ENCODE peak calls at places on chromosomes 12 and 14, in seven cellular contexts. One of them, this sample, is unnamed.

GRCh38 chr12:28223853-28224252 is 33.6 kb downstream of the CCDC91 start:
- DNase-seq in HS-5: no peak
- DNase-seq in NCI-H1105 treated with DMSO at 0.1 percent for 48 hours: no peak
- DNase-seq in activated naive CD4-positive, alpha-beta T cell: no peak
- DNase-seq in neural progenitor cell: no peak
- DNase-seq in substantia nigra: no peak
- DNase-seq in dorsolateral prefrontal cortex: no peak
- DNase-seq in this sample: no peak

GRCh38 chr12:83322816-83323215 is 636.1 kb downstream of the TMTC2 start:
- DNase-seq in NCI-H1105 treated with DMSO at 0.1 percent for 48 hours: peak
- DNase-seq in neural progenitor cell: no peak
- DNase-seq in activated naive CD4-positive, alpha-beta T cell: no peak
- DNase-seq in HS-5: no peak
- DNase-seq in dorsolateral prefrontal cortex: no peak
- DNase-seq in substantia nigra: no peak
- DNase-seq in this sample: no peak

GRCh38 chr12:90729741-90730140 is 225.2 kb downstream of the CCER1 start:
- DNase-seq in HS-5: no peak
- DNase-seq in NCI-H1105 treated with DMSO at 0.1 percent for 48 hours: no peak
- DNase-seq in substantia nigra: no peak
- DNase-seq in neural progenitor cell: no peak
- DNase-seq in activated naive CD4-positive, alpha-beta T cell: no peak
- DNase-seq in dorsolateral prefrontal cortex: no peak
- DNase-seq in this sample: no peak

GRCh38 chr12:123713398-123714301 is 1.5 kb downstream of the ATP6V0A2 start:
- DNase-seq in neural progenitor cell: no peak
- DNase-seq in activated naive CD4-positive, alpha-beta T cell: no peak
- DNase-seq in substantia nigra: no peak
- DNase-seq in HS-5: no peak
- DNase-seq in NCI-H1105 treated with DMSO at 0.1 percent for 48 hours: no peak
- DNase-seq in dorsolateral prefrontal cortex: no peak
- DNase-seq in this sample: no peak

GRCh38 chr14:94051115-94051514 is 25.0 kb downstream of the OTUB2 start:
- DNase-seq in substantia nigra: peak
- DNase-seq in activated naive CD4-positive, alpha-beta T cell: no peak
- DNase-seq in HS-5: no peak
- DNase-seq in dorsolateral prefrontal cortex: peak
- DNase-seq in NCI-H1105 treated with DMSO at 0.1 percent for 48 hours: no peak
- DNase-seq in neural progenitor cell: peak
- DNase-seq in this sample: no peak

GRCh38 chr12:111758120-111758561 is 8.6 kb upstream of the ALDH2 start:
- DNase-seq in HS-5: no peak
- DNase-seq in NCI-H1105 treated with DMSO at 0.1 percent for 48 hours: no peak
- DNase-seq in activated naive CD4-positive, alpha-beta T cell: no peak
- DNase-seq in dorsolateral prefrontal cortex: no peak
- DNase-seq in substantia nigra: no peak
- DNase-seq in neural progenitor cell: peak
- DNase-seq in this sample: no peak

GRCh38 chr14:64758025-64758521 is 53.8 kb downstream of the PLEKHG3 start:
- DNase-seq in activated naive CD4-positive, alpha-beta T cell: no peak
- DNase-seq in NCI-H1105 treated with DMSO at 0.1 percent for 48 hours: no peak
- DNase-seq in dorsolateral prefrontal cortex: no peak
- DNase-seq in HS-5: no peak
- DNase-seq in neural progenitor cell: no peak
- DNase-seq in substantia nigra: no peak
- DNase-seq in this sample: no peak

GRCh38 chr14:91327201-91327600 is 82.7 kb upstream of the GPR68 start:
- DNase-seq in neural progenitor cell: no peak
- DNase-seq in substantia nigra: no peak
- DNase-seq in dorsolateral prefrontal cortex: no peak
- DNase-seq in NCI-H1105 treated with DMSO at 0.1 percent for 48 hours: no peak
- DNase-seq in activated naive CD4-positive, alpha-beta T cell: no peak
- DNase-seq in HS-5: no peak
- DNase-seq in this sample: no peak

GRCh38 chr12:93317227-93317626 is 60.5 kb upstream of the NUDT4 start:
- DNase-seq in dorsolateral prefrontal cortex: no peak
- DNase-seq in neural progenitor cell: no peak
- DNase-seq in activated naive CD4-positive, alpha-beta T cell: no peak
- DNase-seq in HS-5: no peak
- DNase-seq in NCI-H1105 treated with DMSO at 0.1 percent for 48 hours: no peak
- DNase-seq in substantia nigra: no peak
- DNase-seq in this sample: no peak

GRCh38 chr12:124507188-124508109 is 60.0 kb downstream of the NCOR2 start:
- DNase-seq in neural progenitor cell: peak
- DNase-seq in dorsolateral prefrontal cortex: no peak
- DNase-seq in NCI-H1105 treated with DMSO at 0.1 percent for 48 hours: no peak
- DNase-seq in activated naive CD4-positive, alpha-beta T cell: no peak
- DNase-seq in substantia nigra: no peak
- DNase-seq in HS-5: no peak
- DNase-seq in this sample: no peak

GRCh38 chr12:9646794-9647622 is 22.5 kb upstream of the CLEC2D start:
- DNase-seq in activated naive CD4-positive, alpha-beta T cell: no peak
- DNase-seq in dorsolateral prefrontal cortex: no peak
- DNase-seq in HS-5: peak
- DNase-seq in substantia nigra: no peak
- DNase-seq in NCI-H1105 treated with DMSO at 0.1 percent for 48 hours: no peak
- DNase-seq in neural progenitor cell: peak
- DNase-seq in this sample: no peak

GRCh38 chr12:71719647-71720370 is 33.9 kb downstream of the TMEM19 start:
- DNase-seq in HS-5: no peak
- DNase-seq in substantia nigra: no peak
- DNase-seq in dorsolateral prefrontal cortex: no peak
- DNase-seq in neural progenitor cell: no peak
- DNase-seq in NCI-H1105 treated with DMSO at 0.1 percent for 48 hours: no peak
- DNase-seq in activated naive CD4-positive, alpha-beta T cell: no peak
- DNase-seq in this sample: no peak

GRCh38 chr12:81953541-81953940 is 194.4 kb upstream of the PPFIA2 start:
- DNase-seq in NCI-H1105 treated with DMSO at 0.1 percent for 48 hours: no peak
- DNase-seq in HS-5: no peak
- DNase-seq in substantia nigra: no peak
- DNase-seq in activated naive CD4-positive, alpha-beta T cell: no peak
- DNase-seq in neural progenitor cell: no peak
- DNase-seq in dorsolateral prefrontal cortex: no peak
- DNase-seq in this sample: no peak

GRCh38 chr12:26238341-26239126 is 43.2 kb downstream of the SSPN start:
- DNase-seq in HS-5: no peak
- DNase-seq in activated naive CD4-positive, alpha-beta T cell: no peak
- DNase-seq in substantia nigra: no peak
- DNase-seq in neural progenitor cell: no peak
- DNase-seq in dorsolateral prefrontal cortex: no peak
- DNase-seq in NCI-H1105 treated with DMSO at 0.1 percent for 48 hours: no peak
- DNase-seq in this sample: no peak

GRCh38 chr14:69715725-69716482 is 51.0 kb upstream of the SRSF5 start:
- DNase-seq in activated naive CD4-positive, alpha-beta T cell: no peak
- DNase-seq in neural progenitor cell: no peak
- DNase-seq in dorsolateral prefrontal cortex: peak
- DNase-seq in NCI-H1105 treated with DMSO at 0.1 percent for 48 hours: peak
- DNase-seq in HS-5: no peak
- DNase-seq in substantia nigra: peak
- DNase-seq in this sample: no peak

GRCh38 chr12:121050725-121051124 is 11.7 kb upstream of the OASL start:
- DNase-seq in activated naive CD4-positive, alpha-beta T cell: no peak
- DNase-seq in neural progenitor cell: no peak
- DNase-seq in NCI-H1105 treated with DMSO at 0.1 percent for 48 hours: no peak
- DNase-seq in dorsolateral prefrontal cortex: no peak
- DNase-seq in HS-5: no peak
- DNase-seq in substantia nigra: no peak
- DNase-seq in this sample: no peak